ENCODE peak calls at places on chromosomes 5 and 9, in four cellular contexts. N is ovary, C is lower leg skin, Q is testis. P is an unnamed sample.

GRCh38 chr5:116754556-116754955 is 179.9 kb upstream of the SEMA6A start:
- DNase-seq in N (no peak), C (no peak), Q (no peak), P (no peak)

GRCh38 chr9:109313351-109313750 is 7.5 kb downstream of the EPB41L4B start:
- DNase-seq in N (no peak), C (no peak), Q (no peak), P (no peak)

GRCh38 chr5:91885291-91886265 is 502.5 kb upstream of the ARRDC3 start:
- DNase-seq in N (no peak), C (no peak), Q (no peak), P (no peak)

GRCh38 chr5:148063861-148064260 is at the start of gene SPINK5:
- DNase-seq in N (no peak), C (peak; percentile 24), Q (no peak), P (no peak)

GRCh38 chr9:14251146-14252071 is 62.5 kb downstream of the NFIB start:
- DNase-seq in N (peak; percentile 69), C (peak; percentile 88), Q (peak; percentile 23), P (no peak)

GRCh38 chr5:165029471-165029870 is 1524.1 kb downstream of the MAT2B start:
- DNase-seq in N (no peak), C (peak; percentile 17), Q (peak; percentile 50), P (peak; percentile 83)

GRCh38 chr5:61966991-61967390 is 339.0 kb upstream of the KIF2A start:
- DNase-seq in N (no peak), C (no peak), Q (no peak), P (no peak)

GRCh38 chr9:86926130-86926529 is 21.2 kb downstream of the GAS1 start:
- DNase-seq in N (no peak), C (no peak), Q (no peak), P (no peak)

GRCh38 chr5:71013575-71013974 is 11.6 kb downstream of the NAIP start:
- DNase-seq in N (no peak), C (no peak), Q (no peak), P (no peak)

GRCh38 chr5:52740007-52740406 is 47.7 kb upstream of the ITGA1 start:
- DNase-seq in N (no peak), C (no peak), Q (no peak), P (no peak)

GRCh38 chr5:177457239-177458121 is 10.9 kb downstream of the PRR7 start:
- DNase-seq in N (peak; percentile 77), C (peak; percentile 76), Q (peak; percentile 90), P (peak; percentile 90)

GRCh38 chr5:159339451-159339850 is 9.2 kb upstream of the IL12B start:
- DNase-seq in N (no peak), C (no peak), Q (no peak), P (no peak)

GRCh38 chr5:164649266-164649665 is 1143.8 kb downstream of the MAT2B start:
- DNase-seq in N (no peak), C (no peak), Q (no peak), P (no peak)

GRCh38 chr5:134438641-134439621 is 27.2 kb upstream of the CDKN2AIPNL start:
- DNase-seq in N (peak; percentile 84), C (peak; percentile 90), Q (peak; percentile 69), P (no peak)

GRCh38 chr5:3179220-3179619 is 416.4 kb upstream of the IRX1 start:
- DNase-seq in N (no peak), C (no peak), Q (no peak), P (no peak)

GRCh38 chr9:34125681-34126206 is 754 bp downstream of the DCAF12 start:
- DNase-seq in N (no peak), C (no peak), Q (peak; percentile 36), P (peak; percentile 67)

GRCh38 chr5:10456583-10457562 is 15.2 kb downstream of the ROPN1L start:
- DNase-seq in N (no peak), C (no peak), Q (no peak), P (no peak)

GRCh38 chr5:143063175-143063970 is 293.2 kb downstream of the ARHGAP26 start:
- DNase-seq in N (peak; percentile 84), C (peak; percentile 79), Q (peak; percentile 90), P (no peak)

GRCh38 chr9:33165263-33166151 is 1.6 kb downstream of the B4GALT1 start:
- DNase-seq in N (peak; percentile 70), C (peak; percentile 82), Q (peak; percentile 74), P (peak; percentile 93)

GRCh38 chr5:149036168-149036567 is 26.7 kb downstream of the SH3TC2 start:
- DNase-seq in N (no peak), C (no peak), Q (no peak), P (no peak)

GRCh38 chr9:16453390-16453789 is 417.1 kb downstream of the BNC2 start:
- DNase-seq in N (no peak), C (no peak), Q (no peak), P (no peak)

GRCh38 chr5:156534906-156535305 is 207.9 kb downstream of the SGCD start:
- DNase-seq in N (no peak), C (no peak), Q (no peak), P (no peak)

GRCh38 chr5:130055572-130055971 is 151.3 kb downstream of the CHSY3 start:
- DNase-seq in N (no peak), C (no peak), Q (no peak), P (no peak)

GRCh38 chr9:31908158-31908890 is 476.1 kb upstream of the ACO1 start:
- DNase-seq in N (no peak), C (no peak), Q (no peak), P (no peak)

GRCh38 chr5:44632344-44632743 is 176.4 kb upstream of the MRPS30 start:
- DNase-seq in N (no peak), C (no peak), Q (no peak), P (no peak)

GRCh38 chr5:9112520-9113291 is 433.2 kb downstream of the SEMA5A start:
- DNase-seq in N (no peak), C (no peak), Q (no peak), P (no peak)

GRCh38 chr5:91200692-91201091 is 182.4 kb downstream of the ARRDC3 start:
- DNase-seq in N (no peak), C (no peak), Q (no peak), P (no peak)

GRCh38 chr9:35907732-35908483 is 1.4 kb upstream of the SPAAR start:
- DNase-seq in N (peak; percentile 88), C (peak; percentile 67), Q (peak; percentile 67), P (no peak)

GRCh38 chr9:72931437-72931836 is 21.4 kb downstream of the ALDH1A1 start:
- DNase-seq in N (no peak), C (no peak), Q (no peak), P (no peak)

GRCh38 chr9:72932669-72933068 is 20.2 kb downstream of the ALDH1A1 start:
- DNase-seq in N (no peak), C (no peak), Q (no peak), P (no peak)

GRCh38 chr9:72931897-72932296 is 21.0 kb downstream of the ALDH1A1 start:
- DNase-seq in N (no peak), C (no peak), Q (no peak), P (no peak)

GRCh38 chr9:72929542-72929941 is 23.3 kb downstream of the ALDH1A1 start:
- DNase-seq in N (no peak), C (no peak), Q (no peak), P (no peak)

DNA sequence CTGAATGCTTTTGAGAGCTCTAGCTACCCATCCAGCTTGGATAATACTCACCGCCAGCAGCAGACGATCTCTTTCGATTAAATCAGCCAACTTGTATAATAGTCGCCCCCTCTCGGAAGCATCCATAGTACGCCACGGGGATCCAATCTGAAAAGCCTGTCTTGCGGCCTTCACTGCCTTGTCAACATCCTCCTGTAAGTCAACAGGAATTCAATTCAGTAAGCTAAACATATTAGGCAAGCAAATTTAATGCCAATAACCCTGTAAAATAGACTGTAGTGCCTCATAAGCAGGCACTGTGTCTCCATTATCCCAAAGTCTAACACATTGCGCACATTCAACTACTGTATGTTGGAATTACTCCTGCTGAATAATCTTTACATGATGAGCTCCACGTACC is 22.0 kb downstream of the ALDH1A1 start:
- DNase-seq in N (no peak), C (no peak), Q (no peak), P (no peak)
- TF ChIP-seq POLR2A in N (no peak), C (no peak), Q (no peak), P (no peak)

GRCh38 chr9:124940521-124940893 is 376 bp downstream of the GOLGA1 start:
- DNase-seq in N (no peak), C (no peak), Q (no peak), P (no peak)

GRCh38 chr9:124941689-124942561 is 1.0 kb upstream of the GOLGA1 start:
- DNase-seq in N (peak; percentile 72), C (peak; percentile 36), Q (peak; percentile 74), P (peak; percentile 76)

GRCh38 chr9:124946167-124946566 is 5.3 kb upstream of the GOLGA1 start:
- DNase-seq in N (no peak), C (no peak), Q (no peak), P (no peak)

GRCh38 chr9:124939944-124940343 is 939 bp downstream of the GOLGA1 start:
- DNase-seq in N (no peak), C (no peak), Q (no peak), P (peak; percentile 59)

DNA sequence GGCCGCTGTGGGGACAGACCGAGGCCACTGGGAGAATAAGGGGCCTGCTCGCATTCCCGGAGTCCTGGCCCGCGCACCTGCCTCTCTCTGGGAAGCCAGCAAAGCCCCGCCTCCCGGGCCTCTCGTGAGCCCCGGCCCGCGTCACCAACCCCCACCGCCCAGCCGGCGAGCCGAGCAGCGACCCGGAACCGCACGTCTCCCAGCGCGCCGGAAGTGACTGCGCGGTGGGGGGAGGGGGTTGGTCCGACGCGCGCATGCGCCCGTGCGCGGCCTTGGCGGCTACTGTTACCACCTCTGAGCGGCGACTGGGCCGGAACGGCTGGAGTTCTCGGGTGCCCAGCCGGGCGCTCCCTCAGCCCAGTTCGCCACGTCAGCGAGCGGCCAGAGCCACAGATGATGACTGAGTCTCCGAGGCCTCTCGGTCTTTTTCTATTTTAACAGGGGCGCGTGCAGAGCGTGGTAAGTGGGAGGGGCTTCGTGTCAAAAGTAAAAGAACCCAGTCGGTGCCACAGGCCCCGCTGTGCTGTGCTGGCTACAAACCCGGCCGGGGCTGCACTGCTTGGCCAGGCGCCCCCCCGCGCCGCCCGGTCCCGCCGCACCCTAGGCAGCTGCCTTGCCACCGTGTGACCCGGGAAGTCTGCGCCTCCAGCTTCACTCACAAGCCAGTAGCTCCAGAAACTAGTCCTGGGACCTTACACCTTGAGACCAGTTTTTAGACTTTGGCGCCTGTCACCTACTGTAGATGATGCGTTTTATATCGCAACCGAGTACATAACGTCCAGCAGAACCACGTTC is at the start of gene GOLGA1:
- DNase-seq in N (peak; percentile 98), C (peak; percentile 92), Q (peak; percentile 96), P (peak; percentile 97)
- TF ChIP-seq POLR2A in N (peak; percentile 89), C (no peak), Q (peak; percentile 12), P (peak; percentile 94)

GRCh38 chr5:14406554-14406849 is 175.1 kb upstream of the OTULINL start:
- DNase-seq in N (no peak), C (no peak), Q (peak; percentile 71), P (no peak)

GRCh38 chr5:14405706-14406553 is 175.7 kb upstream of the OTULINL start:
- DNase-seq in N (no peak), C (no peak), Q (no peak), P (no peak)

GRCh38 chr5:14407051-14407450 is 174.5 kb upstream of the OTULINL start:
- DNase-seq in N (no peak), C (no peak), Q (no peak), P (no peak)

GRCh38 chr5:14405267-14405666 is 176.3 kb upstream of the OTULINL start:
- DNase-seq in N (no peak), C (no peak), Q (no peak), P (peak; percentile 11)

GRCh38 chr5:14407746-14408175 is 173.8 kb upstream of the OTULINL start:
- DNase-seq in N (no peak), C (no peak), Q (peak; percentile 91), P (no peak)
- TF ChIP-seq POLR2A in N (no peak), C (no peak), Q (no peak), P (no peak)

GRCh38 chr9:107587175-107587963 is 97.8 kb upstream of the KLF4 start:
- DNase-seq in N (no peak), C (peak; percentile 31), Q (no peak), P (no peak)
- TF ChIP-seq POLR2A in N (no peak), C (no peak), Q (no peak), P (no peak)